ENCODE peak calls at places on chromosomes 11 and 22, in six cellular contexts. One of them, this sample, is unnamed.
A peak's percentile ranks its signal among the peaks of the same experiment; 100 is the strongest.

GRCh38 chr11:115996125-115996807 is 492.1 kb upstream of the CADM1 start:
- DNase-seq in pancreas: no peak
- DNase-seq in naive thymus-derived CD4-positive, alpha-beta T cell: no peak
- DNase-seq in AG09309: no peak
- DNase-seq in GM23248: no peak
- DNase-seq in A549: no peak
- DNase-seq in this sample: no peak

GRCh38 chr22:22955866-22956535 is 68.4 kb downstream of the IGLL5 start:
- DNase-seq in naive thymus-derived CD4-positive, alpha-beta T cell: peak; percentile 53
- DNase-seq in AG09309: peak; percentile 39
- DNase-seq in A549: peak; percentile 59
- DNase-seq in pancreas: peak; percentile 66
- DNase-seq in GM23248: peak; percentile 82
- DNase-seq in this sample: peak; percentile 77

GRCh38 chr11:127035812-127036211 is 35.2 kb upstream of the KIRREL3 start:
- DNase-seq in naive thymus-derived CD4-positive, alpha-beta T cell: no peak
- DNase-seq in AG09309: no peak
- DNase-seq in pancreas: no peak
- DNase-seq in GM23248: no peak
- DNase-seq in A549: no peak
- DNase-seq in this sample: no peak

GRCh38 chr11:32198053-32198452 is 107.2 kb downstream of the RCN1 start:
- DNase-seq in GM23248: peak; percentile 13
- DNase-seq in pancreas: no peak
- DNase-seq in A549: no peak
- DNase-seq in naive thymus-derived CD4-positive, alpha-beta T cell: no peak
- DNase-seq in AG09309: no peak
- DNase-seq in this sample: no peak

GRCh38 chr11:121665211-121665838 is 212.6 kb upstream of the SORL1-AS1 start:
- DNase-seq in AG09309: no peak
- DNase-seq in pancreas: no peak
- DNase-seq in GM23248: no peak
- DNase-seq in A549: no peak
- DNase-seq in naive thymus-derived CD4-positive, alpha-beta T cell: no peak
- DNase-seq in this sample: no peak

GRCh38 chr11:58654079-58654907 is 31.8 kb downstream of the CNTF start:
- DNase-seq in AG09309: peak; percentile 32
- DNase-seq in pancreas: peak; percentile 87
- DNase-seq in A549: peak; percentile 77
- DNase-seq in GM23248: peak; percentile 88
- DNase-seq in naive thymus-derived CD4-positive, alpha-beta T cell: peak; percentile 68
- DNase-seq in this sample: peak; percentile 77

GRCh38 chr11:27921472-27921871 is 186.5 kb downstream of the KIF18A start:
- DNase-seq in naive thymus-derived CD4-positive, alpha-beta T cell: no peak
- DNase-seq in GM23248: peak; percentile 51
- DNase-seq in A549: no peak
- DNase-seq in pancreas: no peak
- DNase-seq in AG09309: no peak
- DNase-seq in this sample: no peak

GRCh38 chr11:109424893-109425292 is 2.9 kb downstream of the C11orf87 start:
- DNase-seq in AG09309: no peak
- DNase-seq in naive thymus-derived CD4-positive, alpha-beta T cell: no peak
- DNase-seq in GM23248: no peak
- DNase-seq in pancreas: peak; percentile 49
- DNase-seq in A549: no peak
- DNase-seq in this sample: no peak

GRCh38 chr11:62999649-63000048 is 14.9 kb upstream of the SLC22A6 start:
- DNase-seq in GM23248: no peak
- DNase-seq in AG09309: no peak
- DNase-seq in A549: no peak
- DNase-seq in naive thymus-derived CD4-positive, alpha-beta T cell: no peak
- DNase-seq in pancreas: peak; percentile 60
- DNase-seq in this sample: no peak

GRCh38 chr22:40469181-40469580 is 98.8 kb downstream of the SGSM3 start:
- DNase-seq in A549: no peak
- DNase-seq in pancreas: no peak
- DNase-seq in GM23248: no peak
- DNase-seq in naive thymus-derived CD4-positive, alpha-beta T cell: no peak
- DNase-seq in AG09309: no peak
- DNase-seq in this sample: no peak

GRCh38 chr11:79419120-79419519 is 21.7 kb downstream of the TENM4 start:
- DNase-seq in pancreas: no peak
- DNase-seq in AG09309: no peak
- DNase-seq in GM23248: peak; percentile 88
- DNase-seq in A549: peak; percentile 66
- DNase-seq in naive thymus-derived CD4-positive, alpha-beta T cell: no peak
- DNase-seq in this sample: peak; percentile 44

GRCh38 chr11:43582837-43583462 is 97.6 kb upstream of the HSD17B12 start:
- DNase-seq in naive thymus-derived CD4-positive, alpha-beta T cell: no peak
- DNase-seq in AG09309: no peak
- DNase-seq in A549: no peak
- DNase-seq in GM23248: peak; percentile 12
- DNase-seq in pancreas: no peak
- DNase-seq in this sample: no peak

GRCh38 chr11:43579919-43580276 is 100.6 kb upstream of the HSD17B12 start:
- DNase-seq in A549: no peak
- DNase-seq in GM23248: no peak
- DNase-seq in pancreas: no peak
- DNase-seq in naive thymus-derived CD4-positive, alpha-beta T cell: no peak
- DNase-seq in AG09309: no peak
- DNase-seq in this sample: no peak

GRCh38 chr11:43582024-43582836 is 98.3 kb upstream of the HSD17B12 start:
- DNase-seq in GM23248: peak; percentile 15
- DNase-seq in pancreas: no peak
- DNase-seq in AG09309: no peak
- DNase-seq in naive thymus-derived CD4-positive, alpha-beta T cell: no peak
- DNase-seq in A549: no peak
- DNase-seq in this sample: no peak

GRCh38 chr11:43580735-43581369 is 99.7 kb upstream of the HSD17B12 start:
- DNase-seq in pancreas: no peak
- DNase-seq in naive thymus-derived CD4-positive, alpha-beta T cell: no peak
- DNase-seq in GM23248: peak; percentile 81
- DNase-seq in A549: no peak
- DNase-seq in AG09309: no peak
- DNase-seq in this sample: no peak

GRCh38 chr11:43581370-43582023 is 99.0 kb upstream of the HSD17B12 start:
- DNase-seq in A549: no peak
- DNase-seq in pancreas: no peak
- DNase-seq in GM23248: no peak
- DNase-seq in naive thymus-derived CD4-positive, alpha-beta T cell: no peak
- DNase-seq in AG09309: no peak
- DNase-seq in this sample: no peak
- H3K4me3 ChIP-seq in A549: peak overlapping the region; percentile 65
- H3K4me3 ChIP-seq in pancreas: peak overlapping the region; percentile 32
- H3K4me3 ChIP-seq in GM23248: peak overlapping the region; percentile 80
- H3K4me3 ChIP-seq in naive thymus-derived CD4-positive, alpha-beta T cell: no peak overlapping the region
- H3K4me3 ChIP-seq in AG09309: no peak overlapping the region
- H3K4me3 ChIP-seq in this sample: no peak overlapping the region

GRCh38 chr22:38335077-38335476 is 17.8 kb upstream of the CSNK1E start:
- DNase-seq in pancreas: no peak
- DNase-seq in naive thymus-derived CD4-positive, alpha-beta T cell: no peak
- DNase-seq in AG09309: no peak
- DNase-seq in A549: no peak
- DNase-seq in GM23248: peak; percentile 73
- DNase-seq in this sample: no peak

GRCh38 chr22:38338772-38339379 is 21.6 kb upstream of the CSNK1E start:
- DNase-seq in GM23248: no peak
- DNase-seq in A549: no peak
- DNase-seq in pancreas: no peak
- DNase-seq in naive thymus-derived CD4-positive, alpha-beta T cell: no peak
- DNase-seq in AG09309: no peak
- DNase-seq in this sample: peak; percentile 4

GRCh38 chr22:38336699-38337098 is 19.5 kb upstream of the CSNK1E start:
- DNase-seq in A549: no peak
- DNase-seq in AG09309: no peak
- DNase-seq in pancreas: no peak
- DNase-seq in GM23248: no peak
- DNase-seq in naive thymus-derived CD4-positive, alpha-beta T cell: no peak
- DNase-seq in this sample: no peak
- H3K4me3 ChIP-seq in A549: peak overlapping the region; percentile 61
- H3K4me3 ChIP-seq in AG09309: peak overlapping the region; percentile 47
- H3K4me3 ChIP-seq in pancreas: peak overlapping the region; percentile 48
- H3K4me3 ChIP-seq in GM23248: peak overlapping the region; percentile 71
- H3K4me3 ChIP-seq in naive thymus-derived CD4-positive, alpha-beta T cell: peak overlapping the region; percentile 41
- H3K4me3 ChIP-seq in this sample: no peak overlapping the region

GRCh38 chr11:72069787-72070251 is 10.5 kb downstream of the NUMA1 start:
- DNase-seq in AG09309: peak; percentile 40
- DNase-seq in GM23248: peak; percentile 97
- DNase-seq in pancreas: peak; percentile 82
- DNase-seq in A549: peak; percentile 78
- DNase-seq in naive thymus-derived CD4-positive, alpha-beta T cell: no peak
- DNase-seq in this sample: peak; percentile 83
- H3K4me3 ChIP-seq in AG09309: no peak overlapping the region
- H3K4me3 ChIP-seq in GM23248: peak overlapping the region; percentile 45
- H3K4me3 ChIP-seq in pancreas: peak overlapping the region; percentile 11
- H3K4me3 ChIP-seq in A549: no peak overlapping the region
- H3K4me3 ChIP-seq in naive thymus-derived CD4-positive, alpha-beta T cell: no peak overlapping the region
- H3K4me3 ChIP-seq in this sample: no peak overlapping the region

DNA sequence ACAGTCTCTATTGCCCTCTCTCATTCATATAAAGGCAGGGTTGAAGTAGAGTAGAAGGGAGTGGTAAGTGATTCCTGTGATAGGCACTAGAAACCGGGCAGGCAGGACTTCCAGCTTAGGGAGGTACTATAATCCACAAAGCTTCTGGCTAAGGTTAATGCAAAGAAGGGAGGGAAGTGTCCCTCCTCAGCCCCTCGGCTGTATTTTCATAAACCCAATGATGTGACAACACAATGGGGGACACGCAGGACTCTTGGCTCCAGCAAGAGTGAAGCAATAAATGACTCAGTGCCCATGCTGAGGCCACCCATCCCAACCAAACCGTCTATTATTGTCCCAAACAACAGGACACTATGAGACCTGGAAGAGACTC is 90.7 kb downstream of the ETS1 start:
- DNase-seq in AG09309: no peak
- DNase-seq in A549: peak; percentile 65
- DNase-seq in pancreas: no peak
- DNase-seq in GM23248: peak; percentile 86
- DNase-seq in naive thymus-derived CD4-positive, alpha-beta T cell: peak; percentile 8
- DNase-seq in this sample: no peak
- H3K4me3 ChIP-seq in AG09309: no peak overlapping the region
- H3K4me3 ChIP-seq in A549: peak overlapping the region; percentile 9
- H3K4me3 ChIP-seq in pancreas: no peak overlapping the region
- H3K4me3 ChIP-seq in GM23248: peak overlapping the region; percentile 58
- H3K4me3 ChIP-seq in naive thymus-derived CD4-positive, alpha-beta T cell: peak overlapping the region; percentile 36
- H3K4me3 ChIP-seq in this sample: no peak overlapping the region

GRCh38 chr11:72244317-72245231 is 598 bp upstream of the PHOX2A start:
- DNase-seq in pancreas: no peak
- DNase-seq in naive thymus-derived CD4-positive, alpha-beta T cell: no peak
- DNase-seq in GM23248: no peak
- DNase-seq in A549: no peak
- DNase-seq in AG09309: no peak
- DNase-seq in this sample: no peak
- H3K4me3 ChIP-seq in pancreas: no peak overlapping the region
- H3K4me3 ChIP-seq in naive thymus-derived CD4-positive, alpha-beta T cell: no peak overlapping the region
- H3K4me3 ChIP-seq in GM23248: peak overlapping the region; percentile 51
- H3K4me3 ChIP-seq in A549: no peak overlapping the region
- H3K4me3 ChIP-seq in AG09309: no peak overlapping the region
- H3K4me3 ChIP-seq in this sample: no peak overlapping the region

DNA sequence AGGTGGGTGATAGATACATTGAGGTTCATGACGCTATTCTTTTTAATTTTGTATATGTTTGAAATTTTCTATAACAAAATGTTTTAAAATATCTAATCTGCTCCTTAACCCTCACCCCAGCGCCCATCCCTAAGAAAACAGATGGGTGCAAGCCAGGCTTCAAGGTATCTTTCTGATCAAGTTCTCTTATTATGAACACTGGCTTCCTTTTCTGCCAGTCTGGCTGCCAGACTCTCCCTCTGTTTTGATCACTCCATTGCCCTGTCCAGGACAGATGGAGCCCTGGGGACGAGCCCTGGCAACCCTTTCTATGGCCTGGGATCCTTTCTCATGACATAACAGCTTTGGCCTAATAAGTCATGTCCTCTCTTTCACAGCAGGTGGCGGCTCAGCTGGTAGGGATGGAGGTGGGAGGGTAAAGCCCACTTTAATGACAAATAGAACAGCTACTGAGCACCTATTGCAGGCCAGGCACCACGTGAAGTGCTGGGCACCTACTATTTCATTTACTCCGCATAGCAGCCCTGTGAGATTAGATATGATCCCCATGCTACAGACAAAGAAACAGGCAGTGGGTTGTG is 38.4 kb downstream of the DRD2 start:
- DNase-seq in pancreas: no peak
- DNase-seq in AG09309: no peak
- DNase-seq in GM23248: no peak
- DNase-seq in naive thymus-derived CD4-positive, alpha-beta T cell: no peak
- DNase-seq in A549: no peak
- DNase-seq in this sample: no peak
- H3K4me3 ChIP-seq in pancreas: no peak overlapping the region
- H3K4me3 ChIP-seq in AG09309: no peak overlapping the region
- H3K4me3 ChIP-seq in GM23248: no peak overlapping the region
- H3K4me3 ChIP-seq in naive thymus-derived CD4-positive, alpha-beta T cell: no peak overlapping the region
- H3K4me3 ChIP-seq in A549: no peak overlapping the region
- H3K4me3 ChIP-seq in this sample: no peak overlapping the region

GRCh38 chr11:8019671-8020597 is 32.8 kb downstream of the EIF3F start:
- DNase-seq in A549: no peak
- DNase-seq in pancreas: no peak
- DNase-seq in AG09309: no peak
- DNase-seq in GM23248: peak; percentile 91
- DNase-seq in naive thymus-derived CD4-positive, alpha-beta T cell: no peak
- DNase-seq in this sample: no peak
- H3K4me3 ChIP-seq in A549: peak overlapping the region; percentile 61
- H3K4me3 ChIP-seq in pancreas: peak overlapping the region; percentile 68
- H3K4me3 ChIP-seq in AG09309: peak overlapping the region; percentile 62
- H3K4me3 ChIP-seq in GM23248: peak overlapping the region; percentile 71
- H3K4me3 ChIP-seq in naive thymus-derived CD4-positive, alpha-beta T cell: peak overlapping the region; percentile 15
- H3K4me3 ChIP-seq in this sample: no peak overlapping the region

GRCh38 chr11:33861911-33862310 is 30.0 kb downstream of the LMO2 start:
- DNase-seq in AG09309: no peak
- DNase-seq in pancreas: no peak
- DNase-seq in naive thymus-derived CD4-positive, alpha-beta T cell: no peak
- DNase-seq in A549: no peak
- DNase-seq in GM23248: no peak
- DNase-seq in this sample: no peak

GRCh38 chr11:33860926-33861325 is 30.9 kb downstream of the LMO2 start:
- DNase-seq in pancreas: peak; percentile 49
- DNase-seq in AG09309: no peak
- DNase-seq in A549: no peak
- DNase-seq in GM23248: no peak
- DNase-seq in naive thymus-derived CD4-positive, alpha-beta T cell: no peak
- DNase-seq in this sample: peak; percentile 29

GRCh38 chr11:33859306-33859705 is 32.6 kb downstream of the LMO2 start:
- DNase-seq in pancreas: no peak
- DNase-seq in AG09309: no peak
- DNase-seq in naive thymus-derived CD4-positive, alpha-beta T cell: no peak
- DNase-seq in A549: no peak
- DNase-seq in GM23248: no peak
- DNase-seq in this sample: no peak

GRCh38 chr11:33863418-33864172 is 28.3 kb downstream of the LMO2 start:
- DNase-seq in A549: no peak
- DNase-seq in GM23248: no peak
- DNase-seq in AG09309: no peak
- DNase-seq in pancreas: no peak
- DNase-seq in naive thymus-derived CD4-positive, alpha-beta T cell: no peak
- DNase-seq in this sample: no peak

DNA sequence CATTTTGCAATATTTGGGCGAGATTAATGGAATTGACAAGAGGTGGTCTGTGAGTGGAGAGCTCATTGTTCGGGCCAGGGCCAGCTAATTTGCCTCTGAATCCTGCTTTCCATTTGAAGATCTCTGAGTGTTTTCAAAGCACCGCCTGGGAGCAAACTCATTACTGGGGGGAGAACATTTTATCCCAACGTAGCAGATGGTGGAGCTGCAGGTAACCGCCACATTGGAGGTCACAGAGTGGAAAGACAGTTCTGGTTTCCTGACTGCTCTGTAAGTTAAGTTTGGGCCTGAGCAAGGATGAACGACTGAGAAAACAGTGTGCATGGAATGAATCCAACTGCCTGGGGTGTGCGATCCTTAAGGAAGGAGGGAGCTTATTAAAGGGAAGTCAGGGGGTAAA is 30.5 kb downstream of the LMO2 start:
- DNase-seq in naive thymus-derived CD4-positive, alpha-beta T cell: no peak
- DNase-seq in A549: no peak
- DNase-seq in AG09309: no peak
- DNase-seq in GM23248: no peak
- DNase-seq in pancreas: no peak
- DNase-seq in this sample: no peak
- H3K4me3 ChIP-seq in naive thymus-derived CD4-positive, alpha-beta T cell: no peak overlapping the region
- H3K4me3 ChIP-seq in A549: no peak overlapping the region
- H3K4me3 ChIP-seq in AG09309: no peak overlapping the region
- H3K4me3 ChIP-seq in GM23248: no peak overlapping the region
- H3K4me3 ChIP-seq in pancreas: no peak overlapping the region
- H3K4me3 ChIP-seq in this sample: no peak overlapping the region

This sample was measured in mucosa of descending colon.